ENCODE peak calls at places on chromosomes 16 and 17, in seven cellular contexts. Z is AG10803, C is left ventricle myocardium inferior, T is hepatocyte, A is mucosa of descending colon, E is neural progenitor cell, P is heart right ventricle. L is an unnamed sample.

GRCh38 chr17:76171701-76172100 is 30.7 kb upstream of the FOXJ1 start:
- DNase-seq in C (no peak), T (no peak), E (no peak), P (no peak), A (no peak), Z (no peak), L (no peak)

GRCh38 chr17:61631800-61632199 is 40.8 kb upstream of the NACA2 start:
- DNase-seq in Z (no peak), C (no peak), A (no peak), E (no peak), T (no peak), P (no peak), L (no peak)

GRCh38 chr17:55444471-55445441 is 23.1 kb upstream of the MMD start:
- DNase-seq in Z (no peak), T (no peak), A (no peak), E (peak), C (no peak), P (no peak), L (no peak)

GRCh38 chr17:75810216-75810615 is 25.6 kb downstream of the UNK start:
- DNase-seq in E (no peak), A (peak), C (no peak), Z (no peak), P (no peak), T (no peak), L (no peak)

GRCh38 chr17:49659983-49660382 is 17.9 kb downstream of the SPOP start:
- DNase-seq in E (no peak), C (no peak), Z (no peak), P (no peak), T (no peak), A (no peak), L (no peak)

GRCh38 chr17:10743316-10744009 is 13.6 kb upstream of the TMEM220 start:
- DNase-seq in T (no peak), A (no peak), Z (peak), C (no peak), P (no peak), E (no peak), L (no peak)

GRCh38 chr16:87702325-87702811 is 63.4 kb downstream of the KLHDC4 start:
- DNase-seq in Z (no peak), A (peak), E (peak), C (no peak), P (peak), T (peak), L (no peak)

GRCh38 chr16:56420613-56421012 is 4.7 kb downstream of the AMFR start:
- DNase-seq in P (no peak), E (no peak), T (no peak), A (no peak), C (no peak), Z (no peak), L (no peak)

GRCh38 chr16:12426122-12426521 is 377.6 kb downstream of the CPPED1 start:
- DNase-seq in T (peak), A (no peak), C (no peak), E (peak), Z (peak), P (no peak), L (no peak)

GRCh38 chr17:601462-602303 is 113.0 kb downstream of the VPS53 start:
- DNase-seq in E (no peak), A (no peak), Z (no peak), P (no peak), C (no peak), T (peak), L (no peak)

GRCh38 chr17:4833941-4834501 is 881 bp downstream of the MINK1 start:
- DNase-seq in C (no peak), A (peak), E (peak), P (no peak), T (peak), Z (peak), L (no peak)

GRCh38 chr17:909642-910323 is 69.8 kb downstream of the NXN start:
- DNase-seq in T (no peak), C (no peak), A (no peak), P (no peak), E (no peak), Z (peak), L (no peak)

GRCh38 chr16:4111748-4112696 is 4.2 kb downstream of the ADCY9 start:
- DNase-seq in T (no peak), E (no peak), A (peak), Z (peak), C (no peak), P (no peak), L (no peak)

GRCh38 chr17:81551458-81552243 is 502 bp downstream of the FAAP100 start:
- DNase-seq in E (peak), T (peak), C (no peak), A (peak), Z (peak), P (peak), L (no peak)

GRCh38 chr16:71722801-71723536 is 1.5 kb downstream of the PHLPP2 start:
- DNase-seq in E (peak), A (peak), Z (peak), P (peak), C (peak), T (peak), L (no peak)

GRCh38 chr16:21603920-21604319 is 4.5 kb downstream of the METTL9 start:
- DNase-seq in A (no peak), C (no peak), T (peak), E (peak), Z (peak), P (no peak), L (no peak)

GRCh38 chr17:30332057-30332542 is 1.8 kb downstream of the TMIGD1 start:
- DNase-seq in A (no peak), P (no peak), E (no peak), C (no peak), Z (peak), T (peak), L (peak)

GRCh38 chr17:2394775-2395191 is 6.1 kb downstream of the MNT start:
- DNase-seq in C (no peak), T (no peak), A (peak), E (no peak), P (no peak), Z (no peak), L (no peak)

GRCh38 chr16:49280861-49281331 is 742 bp downstream of the CBLN1 start:
- DNase-seq in T (no peak), E (no peak), Z (no peak), A (peak), P (no peak), C (no peak), L (no peak)
- H3K4me3 ChIP-seq in T (no peak), E (peak), Z (no peak), A (no peak), P (peak), C (peak), L (no peak)

DNA sequence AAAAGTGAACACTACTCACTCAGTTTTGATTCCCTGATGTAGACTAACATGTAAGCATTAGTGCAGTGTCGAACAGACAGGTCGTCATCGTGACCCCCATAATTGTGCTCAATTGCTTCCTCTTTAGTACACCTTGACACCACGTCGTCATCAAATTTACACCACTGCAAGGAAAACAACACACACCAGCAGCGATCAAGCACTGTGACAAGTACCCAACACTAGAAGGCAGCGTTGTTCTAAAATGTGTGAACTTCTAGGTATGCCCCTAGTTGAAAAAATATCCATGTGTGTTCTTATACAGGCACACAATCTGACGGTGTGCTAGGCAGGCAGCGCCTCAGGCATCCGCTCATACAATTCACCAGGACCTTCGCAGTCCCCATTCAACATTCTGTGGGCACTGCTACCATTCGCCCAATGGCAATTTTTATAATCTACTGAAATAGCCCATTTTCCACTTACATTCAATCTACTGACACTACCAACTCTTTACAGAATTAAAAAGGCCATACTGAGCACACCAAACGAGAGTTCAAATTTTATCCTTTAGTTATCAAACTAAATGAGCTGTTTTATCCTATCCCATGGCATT is 23.1 kb downstream of the LITAFD start:
- DNase-seq in A (no peak), E (peak), P (no peak), C (no peak), T (peak), Z (peak), L (no peak)
- TF ChIP-seq CTCF in A (no peak), E (peak), P (no peak), C (no peak), T (peak), Z (peak), L (peak)

GRCh38 chr17:42153919-42154491 is 784 bp downstream of the RAB5C start:
- DNase-seq in E (peak), Z (peak), C (no peak), A (no peak), T (peak), P (no peak), L (no peak)

GRCh38 chr17:42154514-42154883 is 290 bp downstream of the RAB5C start:
- DNase-seq in C (no peak), A (no peak), E (no peak), Z (no peak), P (no peak), T (no peak), L (no peak)

GRCh38 chr17:42159796-42160551 is 5.2 kb upstream of the RAB5C start:
- DNase-seq in T (no peak), P (no peak), C (no peak), Z (no peak), A (no peak), E (no peak), L (no peak)

GRCh38 chr17:42155614-42156045 is 841 bp upstream of the RAB5C start:
- DNase-seq in A (no peak), P (no peak), C (no peak), E (peak), T (no peak), Z (no peak), L (no peak)
- H3K4me3 ChIP-seq in A (no peak), P (peak), C (peak), E (peak), T (peak), Z (peak), L (peak)

GRCh38 chr17:79597996-79598557 is 12.8 kb downstream of the RBFOX3 start:
- DNase-seq in A (no peak), P (no peak), C (no peak), Z (no peak), T (no peak), E (no peak), L (no peak)
- TF ChIP-seq CTCF in A (no peak), P (no peak), C (no peak), Z (no peak), T (no peak), E (no peak), L (no peak)

GRCh38 chr16:66996324-66996982 is 8.1 kb downstream of the CES4A start:
- DNase-seq in A (no peak), C (peak), Z (peak), P (no peak), E (no peak), T (peak), L (peak)

GRCh38 chr16:67000384-67001158 is 12.2 kb downstream of the CES4A start:
- DNase-seq in A (peak), Z (no peak), C (peak), E (peak), T (peak), P (peak), L (no peak)

GRCh38 chr16:67001159-67001486 is 12.7 kb downstream of the CES4A start:
- DNase-seq in P (peak), E (no peak), A (no peak), T (no peak), C (no peak), Z (no peak), L (no peak)

GRCh38 chr16:66996983-66997358 is 8.6 kb downstream of the CES4A start:
- DNase-seq in P (no peak), E (no peak), Z (no peak), C (no peak), A (no peak), T (no peak), L (no peak)

DNA sequence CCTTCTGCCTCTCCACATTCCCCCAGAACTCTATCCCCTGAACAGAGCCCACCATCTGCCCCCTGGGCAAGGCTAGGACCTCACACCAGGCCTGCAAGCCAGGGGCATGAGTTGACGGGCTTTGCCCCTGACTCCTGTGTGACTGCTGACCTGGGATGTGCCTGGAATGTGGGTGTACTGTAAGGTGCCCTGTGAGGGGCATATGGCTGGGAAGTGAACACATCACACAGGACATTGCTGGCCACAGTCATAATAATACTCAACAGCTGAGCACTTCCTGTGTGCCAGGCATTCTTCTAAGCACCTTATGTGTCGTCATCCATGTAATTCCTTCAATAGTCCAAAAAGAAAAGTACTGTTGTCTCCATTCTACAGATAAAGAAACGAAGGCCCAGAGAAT is 13.3 kb downstream of the CES4A start:
- DNase-seq in E (no peak), A (no peak), C (no peak), Z (no peak), P (no peak), T (no peak), L (no peak)
- H3K4me3 ChIP-seq in E (no peak), A (no peak), C (no peak), Z (no peak), P (no peak), T (no peak), L (no peak)

GRCh38 chr16:58678716-58679115 is 5.9 kb downstream of the SLC38A7 start:
- DNase-seq in C (peak), T (no peak), A (no peak), Z (peak), E (no peak), P (peak), L (no peak)
- TF ChIP-seq CTCF in C (peak), T (no peak), A (no peak), Z (no peak), E (no peak), P (peak), L (peak)

GRCh38 chr17:77444653-77445029 is 303.9 kb downstream of the SEC14L1 start:
- DNase-seq in E (no peak), Z (peak), P (no peak), C (peak), T (no peak), A (no peak), L (no peak)
- H3K4me3 ChIP-seq in E (no peak), Z (no peak), P (no peak), C (no peak), T (no peak), A (no peak), L (no peak)

DNA sequence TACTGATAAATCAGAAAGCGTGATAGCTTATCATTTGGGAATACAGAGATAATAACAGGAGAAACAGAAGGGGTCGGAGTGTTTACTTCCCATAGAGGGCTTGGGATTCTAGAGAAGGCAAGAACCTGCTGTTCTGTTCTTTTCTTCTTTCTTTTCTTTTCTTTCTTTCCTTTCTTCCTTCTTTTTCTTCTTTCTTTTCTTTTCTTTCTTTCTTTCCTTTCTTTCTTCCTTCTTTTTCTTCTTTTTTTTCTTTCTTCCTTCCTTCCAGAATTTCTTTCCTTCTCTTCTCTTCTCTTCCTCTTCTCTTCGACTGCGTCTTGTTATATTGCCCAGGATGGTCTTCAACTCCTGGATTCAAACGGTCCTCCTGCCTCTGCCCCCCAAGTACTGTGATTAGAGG is 18.3 kb downstream of the CNEP1R1 start:
- DNase-seq in A (no peak), Z (no peak), C (no peak), E (no peak), T (no peak), P (no peak), L (no peak)
- TF ChIP-seq CTCF in A (no peak), Z (no peak), C (no peak), E (no peak), T (no peak), P (no peak), L (no peak)

DNA sequence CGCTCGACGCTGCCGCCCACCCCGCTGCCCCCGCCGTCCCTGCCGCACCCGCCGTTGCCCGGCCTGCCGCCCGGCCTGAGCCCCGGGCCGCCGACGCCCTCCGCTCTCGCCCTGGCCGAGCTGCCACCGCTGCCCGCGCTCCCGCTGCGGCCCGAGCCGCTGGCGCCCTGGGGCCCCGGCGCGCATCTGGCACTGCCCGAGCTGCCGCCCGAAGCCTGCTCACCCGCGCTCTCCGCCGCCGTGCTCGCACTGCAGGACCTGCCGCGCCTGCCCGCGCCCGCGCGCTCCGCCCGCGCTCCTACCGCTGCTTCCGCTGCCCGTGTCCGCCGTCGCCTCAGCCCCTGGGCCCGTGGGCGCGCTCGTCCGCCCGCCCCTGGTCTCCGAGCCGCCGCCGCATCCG is 8.4 kb upstream of the CLDN9 start:
- DNase-seq in T (peak), C (no peak), E (peak), A (no peak), P (no peak), Z (no peak), L (no peak)
- H3K4me3 ChIP-seq in T (no peak), C (peak), E (no peak), A (no peak), P (peak), Z (no peak), L (no peak)